ENCODE peak calls at places on chromosomes 6 and 20, in seven cellular contexts. F, X, C, P, S, D and M are unnamed samples. For H3K36me3, the result is how much of the 10 kb centered on the place peaks cover.

GRCh38 chr6:160041608-160042007 is 72.7 kb downstream of the IGF2R start:
- DNase-seq in F (peak), X (peak), C (peak), P (peak), S (no peak), D (peak), M (peak)

GRCh38 chr6:134634952-134635351 is 314.9 kb downstream of the ALDH8A1 start:
- DNase-seq in F (no peak), X (no peak), C (no peak), P (no peak), S (no peak), D (no peak), M (no peak)

GRCh38 chr6:81634155-81634880 is 118.2 kb downstream of the TENT5A start:
- DNase-seq in F (no peak), X (no peak), C (no peak), P (no peak), S (no peak), D (no peak), M (no peak)

GRCh38 chr6:125200986-125201385 is 47.4 kb downstream of the TPD52L1 start:
- DNase-seq in F (no peak), X (no peak), C (no peak), P (no peak), S (no peak), D (no peak), M (no peak)

GRCh38 chr6:26660096-26660425 is 515 bp upstream of the ZNF322 start:
- DNase-seq in F (peak), X (no peak), C (peak), P (no peak), S (no peak), D (no peak), M (no peak)

GRCh38 chr6:26033132-26033941 is 53.9 kb upstream of the HFE start:
- DNase-seq in F (peak), X (peak), C (peak), P (peak), S (peak), D (peak), M (peak)

GRCh38 chr20:20457392-20458126 is 89.7 kb downstream of the INSM1 start:
- DNase-seq in F (peak), X (no peak), C (no peak), P (no peak), S (no peak), D (no peak), M (no peak)

GRCh38 chr6:16758163-16758975 is 2.9 kb downstream of the ATXN1 start:
- DNase-seq in F (no peak), X (no peak), C (peak), P (no peak), S (no peak), D (no peak), M (no peak)

GRCh38 chr6:39754493-39755115 is 29.4 kb upstream of the KIF6 start:
- DNase-seq in F (no peak), X (no peak), C (no peak), P (no peak), S (no peak), D (no peak), M (no peak)

GRCh38 chr20:40438161-40438835 is 250.7 kb downstream of the MAFB start:
- DNase-seq in F (no peak), X (no peak), C (no peak), P (no peak), S (no peak), D (no peak), M (no peak)

GRCh38 chr6:43509142-43509983 is 783 bp downstream of the LRRC73 start:
- DNase-seq in F (no peak), X (no peak), C (no peak), P (no peak), S (no peak), D (no peak), M (no peak)

GRCh38 chr6:44661631-44662030 is 274.1 kb downstream of the CDC5L start:
- DNase-seq in F (no peak), X (no peak), C (no peak), P (no peak), S (no peak), D (no peak), M (no peak)
- TF ChIP-seq POLR2A in F (no peak), X (no peak), C (no peak), P (no peak), S (no peak), D (no peak), M (no peak)

GRCh38 chr6:13617066-13617465 is 1.9 kb downstream of the NOL7 start:
- DNase-seq in F (no peak), X (no peak), C (no peak), P (no peak), S (no peak), D (no peak), M (no peak)
- H3K4me3 ChIP-seq in F (no peak), X (no peak), C (no peak), P (no peak), S (no peak), D (no peak), M (no peak)

GRCh38 chr6:2580996-2581395 is 169.7 kb downstream of the MYLK4 start:
- DNase-seq in F (no peak), X (no peak), C (no peak), P (no peak), S (no peak), D (no peak), M (no peak)
- H3K36me3 ChIP-seq in F (under half), X (under half), C (under half), P (under half), S (under half), D (under half), M (under half)

DNA sequence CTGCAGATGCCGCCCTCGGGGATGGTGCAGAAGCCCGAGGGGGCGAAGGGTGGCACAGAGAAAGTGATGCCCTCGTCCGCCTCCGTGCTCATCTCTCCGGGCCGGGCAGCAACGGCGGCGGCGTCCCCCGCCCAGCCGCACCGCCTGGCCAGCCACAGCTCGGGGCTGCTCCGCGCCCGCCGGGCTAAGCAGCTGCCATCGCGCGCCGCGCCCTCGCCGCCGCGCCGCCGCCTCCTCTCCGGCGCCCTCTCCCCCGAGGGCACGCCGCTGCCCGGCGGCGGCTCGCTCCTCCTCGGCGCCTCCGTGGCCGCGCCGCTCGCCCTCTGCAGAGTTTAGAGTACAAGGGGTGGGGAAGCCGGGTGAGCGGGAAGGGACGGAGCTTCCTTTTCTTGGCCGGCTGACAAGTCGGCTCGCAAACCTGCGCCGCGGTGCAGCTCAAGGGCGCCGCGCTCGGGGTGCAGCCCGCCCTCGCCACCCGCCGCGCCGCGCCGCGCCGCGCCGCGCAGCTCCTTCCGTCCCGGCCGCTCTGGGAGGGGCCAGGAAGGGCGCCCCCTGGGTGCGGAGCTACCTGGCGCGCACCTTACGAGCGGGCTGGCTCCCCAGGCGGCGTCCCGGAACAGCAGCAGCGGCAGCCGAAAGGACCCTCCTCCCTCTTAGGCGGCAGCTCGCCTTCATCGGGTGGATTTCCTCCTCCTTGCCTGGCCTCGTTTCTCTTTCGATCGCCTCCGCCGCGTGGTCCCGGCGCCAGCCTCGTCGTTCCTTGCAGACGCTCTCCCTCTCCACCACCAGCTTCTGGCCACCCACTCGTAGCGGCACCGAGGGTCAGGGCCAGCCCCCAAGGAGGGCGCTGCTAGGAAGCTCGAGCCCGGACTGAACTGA is at the start of gene MAP3K5:
- DNase-seq in F (peak), X (peak), C (peak), P (peak), S (peak), D (peak), M (peak)
- TF ChIP-seq POLR2A in F (no peak), X (peak), C (no peak), P (peak), S (peak), D (peak), M (peak)

DNA sequence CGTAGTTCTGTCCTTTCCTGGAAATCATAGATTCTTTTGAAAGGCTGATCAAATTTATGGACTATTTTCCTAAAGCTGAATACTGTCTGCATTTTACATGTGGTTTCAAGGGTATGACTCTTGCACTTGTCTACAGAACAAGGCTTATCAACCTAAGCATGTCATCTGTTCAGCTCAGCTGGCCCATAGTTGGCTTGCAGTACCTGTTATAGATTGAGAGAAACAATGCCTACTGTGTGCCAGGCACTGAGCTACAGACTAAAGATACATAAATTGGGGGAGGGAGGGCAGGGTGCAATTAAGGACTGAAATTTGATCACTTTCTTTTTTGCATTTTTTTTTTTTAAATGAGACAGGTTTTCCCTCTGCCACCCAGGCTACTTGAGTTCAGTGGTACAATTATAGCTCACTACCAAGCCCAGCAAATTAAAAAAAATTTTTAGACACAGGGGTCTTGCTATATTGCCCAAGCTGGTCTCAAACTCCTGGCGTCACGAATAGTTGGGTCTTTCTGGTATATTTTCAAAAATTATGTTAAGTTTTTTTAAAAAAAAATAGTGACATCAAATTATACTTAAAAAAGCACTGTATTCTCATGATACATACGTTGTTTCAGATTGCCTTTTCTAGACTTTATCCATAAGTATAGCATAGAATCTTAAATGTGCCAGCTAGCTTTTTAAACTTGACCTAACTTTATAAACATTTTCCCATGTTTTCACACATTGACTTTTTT is 52.2 kb downstream of the RREB1 start:
- DNase-seq in F (no peak), X (no peak), C (peak), P (no peak), S (no peak), D (no peak), M (no peak)
- H3K4me3 ChIP-seq in F (no peak), X (no peak), C (no peak), P (no peak), S (no peak), D (no peak), M (no peak)

GRCh38 chr6:89680150-89680549 is 41.6 kb upstream of the LYRM2 start:
- DNase-seq in F (no peak), X (no peak), C (no peak), P (no peak), S (no peak), D (no peak), M (no peak)
- H3K36me3 ChIP-seq in F (under half), X (under half), C (under half), P (under half), S (half or more), D (under half), M (half or more)

DNA sequence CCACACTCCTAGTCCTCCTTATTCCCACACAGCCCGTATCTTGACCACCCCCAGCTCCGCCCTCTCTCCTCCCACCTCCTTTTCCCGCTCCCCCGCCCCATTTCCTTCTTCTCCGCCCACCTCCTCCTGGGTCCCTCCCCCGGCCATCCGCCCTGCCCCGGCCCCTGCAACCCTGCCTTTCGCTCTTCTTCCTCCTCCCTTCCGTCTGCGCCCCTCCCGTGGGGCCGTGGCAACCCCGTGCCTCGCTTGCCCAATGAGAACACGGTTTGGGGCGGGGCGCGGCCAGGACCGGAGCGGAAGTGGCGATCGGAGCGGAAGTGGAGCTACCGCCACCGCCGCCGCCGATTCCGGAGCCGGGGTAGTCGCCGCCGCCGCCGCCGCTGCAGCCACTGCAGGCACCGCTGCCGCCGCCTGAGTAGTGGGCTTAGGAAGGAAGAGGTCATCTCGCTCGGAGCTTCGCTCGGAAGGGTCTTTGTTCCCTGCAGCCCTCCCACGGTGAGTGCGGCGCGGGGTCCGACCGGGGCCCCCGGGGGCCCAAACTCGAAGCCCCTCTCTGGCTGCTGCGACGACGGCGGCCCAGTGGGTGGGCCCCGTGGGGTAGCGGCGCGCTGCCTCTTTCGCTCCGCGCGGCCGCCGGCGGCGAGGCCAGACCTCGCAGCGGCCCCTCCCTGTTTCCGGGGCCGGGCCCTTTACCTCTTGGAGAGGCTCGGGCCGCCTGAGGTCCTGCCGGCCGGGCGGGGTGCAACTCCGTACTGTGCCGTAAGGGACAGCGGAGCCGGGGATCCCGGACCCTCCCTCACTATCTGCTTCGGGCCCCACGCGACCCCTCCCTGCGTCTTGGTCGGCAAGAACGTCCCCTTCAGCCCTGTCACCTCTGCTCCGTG is at the start of gene YWHAB:
- DNase-seq in F (peak), X (peak), C (peak), P (peak), S (peak), D (peak), M (peak)
- TF ChIP-seq POLR2A in F (peak), X (peak), C (peak), P (peak), S (peak), D (peak), M (peak)

GRCh38 chr20:6053064-6053775 is 640 bp downstream of the LRRN4 start:
- DNase-seq in F (no peak), X (no peak), C (no peak), P (no peak), S (no peak), D (no peak), M (no peak)
- H3K4me3 ChIP-seq in F (no peak), X (no peak), C (no peak), P (no peak), S (no peak), D (no peak), M (no peak)

GRCh38 chr20:44918761-44919160 is 8.9 kb downstream of the PABPC1L start:
- DNase-seq in F (no peak), X (no peak), C (no peak), P (no peak), S (no peak), D (no peak), M (no peak)

GRCh38 chr20:44921447-44921846 is 11.6 kb downstream of the PABPC1L start:
- DNase-seq in F (no peak), X (no peak), C (no peak), P (no peak), S (no peak), D (no peak), M (no peak)

GRCh38 chr20:44916586-44916985 is 6.7 kb downstream of the PABPC1L start:
- DNase-seq in F (no peak), X (no peak), C (no peak), P (no peak), S (no peak), D (no peak), M (no peak)

GRCh38 chr20:44917399-44917798 is 7.5 kb downstream of the PABPC1L start:
- DNase-seq in F (no peak), X (no peak), C (no peak), P (no peak), S (no peak), D (no peak), M (no peak)

DNA sequence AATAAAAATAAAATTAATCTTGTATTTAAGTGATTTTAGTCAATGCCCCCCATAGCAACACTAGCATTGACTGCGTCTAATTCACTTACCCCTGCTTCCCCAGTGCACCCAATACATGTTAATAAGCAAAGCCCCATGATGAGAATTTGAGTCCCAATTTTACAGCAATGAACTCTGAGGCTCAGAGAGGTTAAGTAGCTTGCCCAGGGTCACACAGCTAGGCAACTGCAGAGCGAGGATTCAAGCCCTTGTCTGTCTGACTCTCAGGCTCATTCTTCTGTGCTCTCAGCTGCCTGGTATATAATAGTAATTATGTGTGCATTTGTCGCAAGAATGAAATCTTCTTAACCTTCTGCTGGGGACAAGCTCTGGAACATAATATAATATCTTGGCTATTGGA is 8.5 kb downstream of the PABPC1L start:
- DNase-seq in F (no peak), X (no peak), C (no peak), P (no peak), S (no peak), D (no peak), M (no peak)
- H3K36me3 ChIP-seq in F (under half), X (under half), C (under half), P (under half), S (under half), D (under half), M (under half)

DNA sequence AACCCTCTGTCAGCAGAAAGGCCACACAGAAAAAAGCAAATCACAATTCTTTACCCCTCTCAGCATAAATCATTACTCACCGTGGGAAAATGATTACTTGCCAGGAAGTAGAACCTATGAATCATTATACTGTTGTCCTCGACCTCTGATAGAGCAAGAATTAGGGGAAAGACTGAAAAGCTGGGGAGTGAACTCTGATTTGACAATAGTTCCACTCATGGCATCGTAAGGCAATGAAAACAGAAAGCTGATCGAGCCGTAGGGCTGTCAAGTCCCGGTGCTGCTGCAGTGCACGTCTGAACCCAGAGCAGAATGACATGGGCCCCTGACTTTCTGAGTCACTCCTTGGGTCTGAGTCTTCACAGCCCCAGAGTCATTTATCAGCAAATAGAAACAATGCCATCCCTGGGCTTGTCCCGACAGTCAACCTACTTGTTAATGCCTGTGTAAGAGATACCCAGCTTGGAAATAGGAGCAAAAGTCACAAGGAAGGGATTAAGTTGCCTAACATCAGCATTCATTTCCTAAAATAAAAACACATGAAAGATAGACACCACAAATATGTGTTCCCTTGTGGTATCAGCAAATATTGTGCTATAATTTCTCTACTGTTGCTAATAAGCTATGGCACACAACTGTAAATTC is 224.8 kb upstream of the MARCKS start:
- DNase-seq in F (peak), X (no peak), C (peak), P (peak), S (peak), D (no peak), M (peak)
- TF ChIP-seq POLR2A in F (peak), X (peak), C (no peak), P (peak), S (peak), D (no peak), M (peak)